ENCODE peak calls at places on chromosomes 6 and 20, in four cellular contexts. B is CD4-positive, CD25-positive, alpha-beta regulatory T cell; A is fibroblast of the aortic adventitia; E is WTC11. Y is an unnamed sample.

GRCh38 chr6:154213782-154214181 is 142.8 kb downstream of the IPCEF1 start:
- DNase-seq in B (no peak), A (no peak), E (no peak), Y (no peak)

GRCh38 chr20:48703107-48703506 is 124.7 kb downstream of the PREX1 start:
- DNase-seq in B (no peak), A (no peak), E (no peak), Y (no peak)

GRCh38 chr6:6654599-6655575 is 66.4 kb downstream of the LY86 start:
- DNase-seq in B (no peak), A (peak), E (no peak), Y (no peak)

GRCh38 chr6:105526198-105526872 is 123.5 kb upstream of the PREP start:
- DNase-seq in B (no peak), A (no peak), E (no peak), Y (no peak)

GRCh38 chr20:22797103-22797502 is 212.7 kb upstream of the FOXA2 start:
- DNase-seq in B (no peak), A (no peak), E (no peak), Y (no peak)

GRCh38 chr6:121873595-121873994 is 438.1 kb downstream of the GJA1 start:
- DNase-seq in B (no peak), A (no peak), E (no peak), Y (no peak)

GRCh38 chr20:20754758-20755157 is 42.3 kb upstream of the RALGAPA2 start:
- DNase-seq in B (no peak), A (no peak), E (no peak), Y (no peak)

GRCh38 chr6:159594750-159595117 is 98.3 kb downstream of the SOD2 start:
- DNase-seq in B (no peak), A (peak), E (no peak), Y (no peak)

GRCh38 chr6:118501816-118502568 is 46.1 kb upstream of the PLN start:
- DNase-seq in B (no peak), A (no peak), E (no peak), Y (no peak)

GRCh38 chr20:25863536-25864325 is 167.1 kb upstream of the ZNF337 start:
- DNase-seq in B (no peak), A (no peak), E (no peak), Y (no peak)

GRCh38 chr6:151440930-151441329 is 11.0 kb downstream of the RMND1 start:
- DNase-seq in B (no peak), A (peak), E (no peak), Y (no peak)

Y was measured in NT2/D1.